ENCODE peak calls at places on chromosomes 11 and 22, in eight cellular contexts. Q is EL; F is choroid plexus epithelial cell; Y is stimulated activated naive CD8-positive, alpha-beta T cell treated with anti-CD3 and anti-CD28 coated beads, Interleukin-15, amount 100 ng/mL, for 72 hours; S is DMS79 treated with DMSO at 0.1 percent for 48 hours; Z is CD8-positive, alpha-beta T cell; V is NCI-H1105 treated with DMSO at 0.1 percent for 48 hours; E is pancreas. N is an unnamed sample.

GRCh38 chr22:23786752-23787599 is at the start of gene SMARCB1:
- DNase-seq in Q (peak), F (peak), Y (peak), S (peak), Z (peak), V (peak), E (peak), N (peak)

GRCh38 chr11:58165504-58166106 is 23.3 kb upstream of the OR9Q2 start:
- DNase-seq in Q (no peak), F (no peak), Y (no peak), S (no peak), Z (no peak), V (no peak), E (no peak), N (no peak)

GRCh38 chr11:59180907-59181306 is 9.0 kb downstream of the DTX4 start:
- DNase-seq in Q (no peak), F (no peak), Y (no peak), S (no peak), Z (no peak), V (no peak), E (no peak), N (no peak)

GRCh38 chr11:31509017-31509411 is 408 bp downstream of the IMMP1L start:
- DNase-seq in Q (no peak), F (no peak), Y (no peak), S (peak), Z (no peak), V (peak), E (no peak), N (no peak)

GRCh38 chr11:11657101-11657935 is 35.5 kb upstream of the GALNT18 start:
- DNase-seq in Q (no peak), F (no peak), Y (no peak), S (no peak), Z (no peak), V (no peak), E (no peak), N (no peak)

GRCh38 chr11:65379698-65380459 is 2.6 kb downstream of the SLC25A45 start:
- DNase-seq in Q (no peak), F (no peak), Y (no peak), S (no peak), Z (no peak), V (no peak), E (no peak), N (no peak)

GRCh38 chr11:26947904-26948639 is 45.8 kb upstream of the FIBIN start:
- DNase-seq in Q (peak), F (peak), Y (no peak), S (no peak), Z (no peak), V (no peak), E (no peak), N (no peak)

GRCh38 chr22:45645526-45646414 is 25.9 kb upstream of the ATXN10 start:
- DNase-seq in Q (peak), F (peak), Y (peak), S (no peak), Z (peak), V (peak), E (peak), N (peak)

GRCh38 chr11:117010808-117011540 is 87.3 kb downstream of the SIK3 start:
- DNase-seq in Q (peak), F (peak), Y (no peak), S (no peak), Z (no peak), V (no peak), E (no peak), N (no peak)

N was measured in CD8-positive, alpha-beta memory T cell.